ENCODE peak calls at places on chromosome 18, in six cellular contexts. O is ovary, H is fibroblast of lung, N is heart left ventricle, C is cardiac muscle cell, Z is uterus. R is an unnamed sample. For H3K27me3 and H3K4me1, the result is how much of the 10 kb centered on the place peaks cover.

GRCh38 chr18:61323951-61324350 is 9.3 kb upstream of the CDH20 start:
- DNase-seq in O (no peak), H (peak), N (no peak), C (no peak), Z (no peak), R (no peak)

GRCh38 chr18:62979900-62980299 is 264.6 kb downstream of the PHLPP1 start:
- DNase-seq in O (no peak), H (peak), N (no peak), C (no peak), Z (no peak), R (no peak)

GRCh38 chr18:63025251-63025710 is 294.3 kb downstream of the BCL2 start:
- DNase-seq in O (no peak), H (no peak), N (peak), C (peak), Z (peak), R (no peak)

GRCh38 chr18:24875761-24876160 is 415.3 kb downstream of the HRH4 start:
- DNase-seq in O (no peak), H (no peak), N (no peak), C (no peak), Z (no peak), R (no peak)

GRCh38 chr18:8124232-8125146 is 484.7 kb upstream of the RAB12 start:
- DNase-seq in O (no peak), H (no peak), N (no peak), C (no peak), Z (no peak), R (no peak)

GRCh38 chr18:13243363-13243762 is 24.8 kb downstream of the LDLRAD4 start:
- DNase-seq in O (no peak), H (no peak), N (no peak), C (no peak), Z (peak), R (no peak)

GRCh38 chr18:21747764-21748693 is 7.4 kb downstream of the MIB1 start:
- DNase-seq in O (no peak), H (no peak), N (no peak), C (no peak), Z (no peak), R (no peak)

GRCh38 chr18:26547302-26548143 is 830 bp downstream of the KCTD1 start:
- DNase-seq in O (peak), H (peak), N (peak), C (peak), Z (peak), R (peak)

GRCh38 chr18:75433098-75433497 is 5.6 kb upstream of the SMIM21 start:
- DNase-seq in O (no peak), H (no peak), N (no peak), C (no peak), Z (no peak), R (no peak)

GRCh38 chr18:28494151-28494550 is 317.2 kb upstream of the CDH2 start:
- DNase-seq in O (no peak), H (no peak), N (no peak), C (no peak), Z (no peak), R (no peak)

GRCh38 chr18:70442933-70443332 is 154.1 kb downstream of the SOCS6 start:
- DNase-seq in O (no peak), H (peak), N (no peak), C (no peak), Z (no peak), R (no peak)

GRCh38 chr18:8787764-8788163 is 82.4 kb downstream of the MTCL1 start:
- DNase-seq in O (no peak), H (no peak), N (no peak), C (no peak), Z (no peak), R (no peak)

GRCh38 chr18:12403601-12404506 is 3.9 kb upstream of the PRELID3A start:
- DNase-seq in O (peak), H (peak), N (no peak), C (no peak), Z (no peak), R (no peak)

GRCh38 chr18:61753373-61753772 is 139.4 kb downstream of the RNF152 start:
- DNase-seq in O (no peak), H (no peak), N (no peak), C (no peak), Z (no peak), R (no peak)

GRCh38 chr18:24802439-24802838 is 342.0 kb downstream of the HRH4 start:
- DNase-seq in O (no peak), H (no peak), N (no peak), C (no peak), Z (no peak), R (no peak)

GRCh38 chr18:24530630-24531111 is 70.2 kb downstream of the HRH4 start:
- DNase-seq in O (no peak), H (peak), N (no peak), C (no peak), Z (no peak), R (no peak)

GRCh38 chr18:12589419-12589818 is 68.5 kb downstream of the SPIRE1 start:
- DNase-seq in O (no peak), H (no peak), N (no peak), C (no peak), Z (no peak), R (no peak)

GRCh38 chr18:13565228-13565627 is 161.1 kb downstream of the FAM210A start:
- DNase-seq in O (no peak), H (no peak), N (peak), C (no peak), Z (no peak), R (no peak)

GRCh38 chr18:70372450-70373061 is 83.7 kb downstream of the SOCS6 start:
- DNase-seq in O (no peak), H (no peak), N (no peak), C (no peak), Z (no peak), R (no peak)

GRCh38 chr18:34773378-34773777 is 63.3 kb downstream of the DTNA start:
- DNase-seq in O (no peak), H (no peak), N (no peak), C (no peak), Z (no peak), R (no peak)

GRCh38 chr18:45571714-45572113 is 43.6 kb upstream of the SLC14A2 start:
- DNase-seq in O (no peak), H (no peak), N (no peak), C (no peak), Z (no peak), R (no peak)

GRCh38 chr18:75124967-75125358 is 84.0 kb downstream of the PTGR3 start:
- DNase-seq in O (no peak), H (no peak), N (no peak), C (no peak), Z (no peak), R (no peak)

GRCh38 chr18:77501266-77501665 is 251.6 kb downstream of the GALR1 start:
- DNase-seq in O (no peak), H (no peak), N (no peak), C (no peak), Z (no peak), R (no peak)

GRCh38 chr18:55422456-55423185 is 165.4 kb downstream of the TCF4 start:
- DNase-seq in O (peak), H (peak), N (peak), C (no peak), Z (peak), R (peak)

GRCh38 chr18:7201096-7201495 is 29.8 kb upstream of the LRRC30 start:
- DNase-seq in O (no peak), H (no peak), N (no peak), C (no peak), Z (no peak), R (no peak)

GRCh38 chr18:28019425-28020108 is 157.4 kb downstream of the CDH2 start:
- DNase-seq in O (no peak), H (no peak), N (no peak), C (no peak), Z (no peak), R (no peak)

GRCh38 chr18:59874166-59874565 is 25.6 kb upstream of the PMAIP1 start:
- DNase-seq in O (no peak), H (peak), N (no peak), C (no peak), Z (no peak), R (no peak)

GRCh38 chr18:3758531-3758930 is 308.6 kb downstream of the TGIF1 start:
- DNase-seq in O (no peak), H (peak), N (no peak), C (no peak), Z (no peak), R (no peak)

GRCh38 chr18:6109743-6110142 is 214.4 kb upstream of the TMEM200C start:
- DNase-seq in O (peak), H (no peak), N (no peak), C (no peak), Z (no peak), R (no peak)

GRCh38 chr18:76913583-76913982 is 91.2 kb downstream of the ZNF236 start:
- DNase-seq in O (no peak), H (no peak), N (no peak), C (no peak), Z (no peak), R (no peak)

GRCh38 chr18:596288-596881 is 403 bp upstream of the CLUL1 start:
- DNase-seq in O (peak), H (no peak), N (no peak), C (peak), Z (no peak), R (no peak)

GRCh38 chr18:13639196-13639595 is 87.2 kb downstream of the FAM210A start:
- DNase-seq in O (no peak), H (no peak), N (no peak), C (no peak), Z (no peak), R (no peak)

GRCh38 chr18:77073336-77074093 is 59.1 kb downstream of the MBP start:
- DNase-seq in O (no peak), H (no peak), N (no peak), C (no peak), Z (no peak), R (no peak)

GRCh38 chr18:73283032-73283431 is 415.2 kb upstream of the NETO1 start:
- DNase-seq in O (no peak), H (no peak), N (no peak), C (no peak), Z (no peak), R (no peak)

GRCh38 chr18:74652392-74652988 is 54.8 kb downstream of the ZNF407 start:
- DNase-seq in O (no peak), H (peak), N (no peak), C (peak), Z (no peak), R (no peak)

GRCh38 chr18:47206945-47207637 is 30.9 kb upstream of the IER3IP1 start:
- DNase-seq in O (no peak), H (no peak), N (no peak), C (no peak), Z (no peak), R (no peak)
- H3K27me3 ChIP-seq in O (under half), H (under half), N (under half), C (under half), Z (under half), R (under half)

DNA sequence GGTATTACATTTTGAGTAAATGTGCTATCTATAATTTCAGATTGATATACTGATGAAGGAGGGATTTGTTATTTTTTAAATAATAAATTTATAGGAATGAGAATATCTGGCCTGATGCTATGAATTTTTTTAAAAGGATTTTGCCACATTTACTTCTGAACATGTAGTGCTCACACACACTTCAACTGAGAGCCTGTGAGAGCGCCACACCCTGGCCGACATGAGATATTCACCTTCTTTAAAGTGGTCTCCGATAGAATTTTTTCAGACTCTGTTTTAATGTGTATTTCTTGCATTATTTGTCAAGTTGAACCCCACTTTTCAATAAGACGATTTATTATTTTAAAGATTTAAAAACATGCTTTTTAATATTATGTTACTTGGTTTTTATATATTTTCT is 813.3 kb downstream of the DCC start:
- DNase-seq in O (no peak), H (no peak), N (no peak), C (peak), Z (no peak), R (no peak)
- H3K4me1 ChIP-seq in O (under half), H (under half), N (under half), C (under half), Z (under half), R (under half)

GRCh38 chr18:2471523-2471922 is 99.8 kb downstream of the METTL4 start:
- DNase-seq in O (no peak), H (no peak), N (no peak), C (no peak), Z (no peak), R (no peak)

DNA sequence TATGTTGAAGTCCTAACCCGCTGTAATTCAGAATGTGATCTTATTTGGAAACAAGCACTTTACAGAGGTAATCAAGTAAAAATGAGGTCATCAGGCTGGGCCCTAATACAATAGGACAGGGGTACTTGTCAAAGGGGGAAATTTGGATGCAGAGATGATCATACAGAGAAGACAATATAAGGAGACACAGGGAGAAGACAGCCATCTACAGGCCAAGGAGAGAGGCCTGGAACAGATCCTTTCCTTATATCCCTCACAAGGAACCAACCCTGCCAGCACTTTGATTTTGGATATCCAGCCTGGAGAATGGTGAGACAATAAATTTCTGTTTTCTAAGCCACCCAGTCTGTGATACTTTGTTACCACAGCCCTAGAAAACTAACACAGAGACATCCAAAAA is 104.3 kb downstream of the METTL4 start:
- DNase-seq in O (no peak), H (no peak), N (no peak), C (no peak), Z (no peak), R (no peak)
- TF ChIP-seq CTCF in O (no peak), H (no peak), N (no peak), C (no peak), Z (no peak), R (no peak)

GRCh38 chr18:78979682-78980278 is at the start of gene SALL3:
- DNase-seq in O (no peak), H (no peak), N (no peak), C (peak), Z (no peak), R (no peak)
- H3K27me3 ChIP-seq in O (under half), H (under half), N (half or more), C (half or more), Z (under half), R (under half)

GRCh38 chr18:31269508-31270074 is 48.4 kb upstream of the DSG1 start:
- DNase-seq in O (no peak), H (no peak), N (no peak), C (no peak), Z (no peak), R (no peak)
- H3K4me1 ChIP-seq in O (under half), H (under half), N (under half), C (under half), Z (under half), R (under half)

GRCh38 chr18:58779514-58779913 is 85.2 kb upstream of the ZNF532 start:
- DNase-seq in O (no peak), H (no peak), N (no peak), C (no peak), Z (peak), R (no peak)

GRCh38 chr18:58785171-58785805 is 79.4 kb upstream of the ZNF532 start:
- DNase-seq in O (peak), H (peak), N (no peak), C (no peak), Z (peak), R (no peak)

GRCh38 chr18:58780045-58780444 is 84.6 kb upstream of the ZNF532 start:
- DNase-seq in O (no peak), H (no peak), N (no peak), C (no peak), Z (no peak), R (no peak)

GRCh38 chr18:58784601-58785137 is 80.0 kb upstream of the ZNF532 start:
- DNase-seq in O (no peak), H (no peak), N (peak), C (no peak), Z (no peak), R (no peak)

GRCh38 chr18:58781627-58782194 is 83.0 kb upstream of the ZNF532 start:
- DNase-seq in O (peak), H (peak), N (peak), C (peak), Z (peak), R (peak)
- TF ChIP-seq CTCF in O (peak), H (peak), N (peak), C (peak), Z (peak), R (peak)

DNA sequence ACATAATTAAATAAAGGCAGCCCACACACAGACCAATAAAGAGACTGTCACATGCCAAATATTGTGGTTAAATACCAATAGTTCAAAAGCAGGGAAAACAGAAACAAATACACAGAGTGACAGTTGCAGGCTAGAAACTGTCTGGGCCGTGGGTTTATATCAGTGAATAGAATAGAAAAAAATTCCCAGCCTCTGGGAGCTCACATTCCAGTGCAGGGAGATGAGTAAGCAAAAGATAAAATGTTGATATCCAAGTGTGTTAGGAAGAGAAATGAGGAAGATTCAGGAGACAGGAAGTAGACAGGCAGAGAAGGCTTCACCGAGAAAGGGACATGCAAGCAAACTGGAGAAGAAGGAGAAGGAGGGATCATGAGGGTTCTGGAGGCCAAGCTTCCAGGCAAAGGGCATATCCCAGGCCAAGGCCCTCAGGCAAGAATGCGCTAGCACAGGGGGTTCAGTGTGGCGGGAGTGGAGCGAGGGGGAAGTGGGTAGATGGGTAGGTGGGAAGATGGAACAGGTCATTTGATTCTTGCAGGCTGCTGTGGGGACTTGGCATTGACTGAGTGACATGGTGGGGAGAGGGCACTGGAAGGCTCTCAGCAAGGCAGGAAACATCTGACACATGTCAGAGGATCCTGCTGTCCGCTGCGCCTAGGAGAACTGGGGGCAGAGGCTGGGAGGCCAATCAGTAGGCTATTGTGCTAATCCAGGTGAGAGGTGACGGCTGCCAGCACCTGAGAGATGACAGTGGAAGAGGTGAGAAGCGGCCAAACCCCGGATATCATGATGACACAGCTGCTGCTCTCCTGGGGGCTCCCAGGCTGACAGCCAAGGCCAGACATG is 89.2 kb downstream of the ZBTB7C start:
- DNase-seq in O (no peak), H (no peak), N (no peak), C (no peak), Z (no peak), R (no peak)
- H3K27me3 ChIP-seq in O (under half), H (under half), N (under half), C (under half), Z (under half), R (under half)

GRCh38 chr18:49055787-49056186 is 105.0 kb upstream of the SMAD7 start:
- DNase-seq in O (no peak), H (peak), N (peak), C (no peak), Z (peak), R (peak)

GRCh38 chr18:49061239-49061905 is 110.6 kb upstream of the SMAD7 start:
- DNase-seq in O (no peak), H (no peak), N (no peak), C (no peak), Z (no peak), R (no peak)

GRCh38 chr18:49061906-49062831 is 111.4 kb upstream of the SMAD7 start:
- DNase-seq in O (no peak), H (no peak), N (no peak), C (no peak), Z (no peak), R (no peak)

GRCh38 chr18:49062832-49063226 is 112.1 kb upstream of the SMAD7 start:
- DNase-seq in O (no peak), H (no peak), N (no peak), C (no peak), Z (no peak), R (no peak)

GRCh38 chr18:49059028-49059670 is 108.4 kb upstream of the SMAD7 start:
- DNase-seq in O (no peak), H (peak), N (no peak), C (no peak), Z (no peak), R (no peak)
- H3K4me1 ChIP-seq in O (under half), H (under half), N (under half), C (under half), Z (under half), R (under half)

GRCh38 chr18:11053293-11053692 is 96.1 kb downstream of the PIEZO2 start:
- DNase-seq in O (no peak), H (no peak), N (no peak), C (no peak), Z (no peak), R (no peak)
- TF ChIP-seq CTCF in O (no peak), H (no peak), N (no peak), C (no peak), Z (no peak), R (no peak)